ENCODE peak calls at places on chromosomes 4 and X, in four cellular contexts. L is hepatic stellate cell, O is activated T-helper 1 cell treated with Interleukin-2 at 50 U/mL for 16 hours, U is Right ventricle myocardium superior. Q is an unnamed sample.

GRCh38 chrX:71666240-71667223 is 814 bp upstream of the LOC101059915 start:
- DNase-seq in U (no peak), L (no peak), O (no peak), Q (no peak)

GRCh38 chr4:85127653-85128052 is 161.2 kb upstream of the WDFY3 start:
- DNase-seq in L (peak; percentile 24), U (no peak), O (no peak), Q (peak; percentile 42)

GRCh38 chr4:61543976-61544375 is 343.9 kb downstream of the ADGRL3 start:
- DNase-seq in O (no peak), L (no peak), U (no peak), Q (no peak)

GRCh38 chr4:141587897-141588296 is 48.5 kb upstream of the IL15 start:
- DNase-seq in O (no peak), U (no peak), L (peak; percentile 7), Q (no peak)

GRCh38 chr4:105145913-105146285 is 777 bp upstream of the TET2 start:
- DNase-seq in U (no peak), O (peak; percentile 15), L (no peak), Q (peak; percentile 24)

GRCh38 chrX:97200454-97200853 is 316.7 kb downstream of the RPA4 start:
- DNase-seq in U (no peak), L (no peak), O (no peak), Q (no peak)

GRCh38 chrX:17527135-17527701 is 152.2 kb downstream of the NHS start:
- DNase-seq in O (no peak), U (peak; percentile 74), L (no peak), Q (no peak)

GRCh38 chrX:47518105-47518504 is 35.1 kb upstream of the ZNF41 start:
- DNase-seq in O (no peak), L (no peak), U (no peak), Q (peak; percentile 10)

GRCh38 chrX:41045960-41046567 is 39.2 kb upstream of the USP9X start:
- DNase-seq in O (no peak), U (no peak), L (no peak), Q (peak; percentile 21)

GRCh38 chr4:165604181-165604580 is 225.4 kb downstream of the CPE start:
- DNase-seq in O (no peak), L (no peak), U (no peak), Q (no peak)

GRCh38 chrX:9708923-9709553 is 56.6 kb downstream of the GPR143 start:
- DNase-seq in L (peak; percentile 68), U (peak; percentile 82), O (peak; percentile 67), Q (peak; percentile 67)

GRCh38 chr4:168587326-168588125 is 90.7 kb downstream of the PALLD start:
- DNase-seq in U (no peak), L (peak; percentile 58), O (no peak), Q (peak; percentile 63)

GRCh38 chr4:14180983-14181601 is 553.6 kb upstream of the BOD1L1 start:
- DNase-seq in O (no peak), L (no peak), U (no peak), Q (no peak)

GRCh38 chr4:85833311-85833710 is 358.4 kb downstream of the ARHGAP24 start:
- DNase-seq in O (no peak), U (no peak), L (no peak), Q (no peak)

GRCh38 chrX:46628406-46629371 is 55.1 kb downstream of the CHST7 start:
- DNase-seq in L (no peak), O (no peak), U (peak; percentile 74), Q (peak; percentile 76)